ENCODE peak calls at places on chromosome 18, in seven cellular contexts. V is thoracic aorta, K is HCT116, R is right lobe of liver, I is coronary artery, A is cardiac muscle cell, L is psoas muscle. F is an unnamed sample.

GRCh38 chr18:54776282-54776977 is 51.8 kb upstream of the RAB27B start:
- DNase-seq in K (peak), R (no peak), V (no peak), L (no peak), A (no peak), I (no peak), F (no peak)

GRCh38 chr18:59006461-59007067 is 133.1 kb upstream of the SEC11C start:
- DNase-seq in A (no peak), L (no peak), V (no peak), I (no peak), K (no peak), R (no peak), F (no peak)

GRCh38 chr18:9025104-9025838 is 77.2 kb upstream of the NDUFV2 start:
- DNase-seq in R (no peak), L (no peak), I (no peak), V (no peak), A (no peak), K (peak), F (no peak)

GRCh38 chr18:69701305-69701704 is 246.4 kb downstream of the CD226 start:
- DNase-seq in R (no peak), I (no peak), V (no peak), A (no peak), K (no peak), L (no peak), F (no peak)

GRCh38 chr18:24043403-24043802 is 28.8 kb downstream of the TTC39C start:
- DNase-seq in R (no peak), K (no peak), L (no peak), A (no peak), V (no peak), I (no peak), F (no peak)

GRCh38 chr18:79949571-79950439 is 1.6 kb downstream of the SLC66A2 start:
- DNase-seq in R (peak), I (peak), L (no peak), A (no peak), V (no peak), K (no peak), F (peak)

GRCh38 chr18:55001625-55002024 is 42.4 kb upstream of the CCDC68 start:
- DNase-seq in V (no peak), K (no peak), L (no peak), R (no peak), A (no peak), I (no peak), F (no peak)

GRCh38 chr18:76821356-76821874 is 942 bp upstream of the ZNF236 start:
- DNase-seq in L (no peak), R (no peak), I (no peak), A (no peak), K (no peak), V (no peak), F (no peak)

GRCh38 chr18:29430416-29430815 is 1253.5 kb upstream of the CDH2 start:
- DNase-seq in K (peak), A (no peak), V (no peak), R (no peak), L (no peak), I (no peak), F (no peak)

GRCh38 chr18:37396981-37397720 is 168.4 kb downstream of the CELF4 start:
- DNase-seq in K (no peak), L (no peak), V (no peak), R (no peak), I (no peak), A (no peak), F (no peak)

GRCh38 chr18:14769381-14769780 is 21.4 kb downstream of the ANKRD30B start:
- DNase-seq in I (no peak), R (no peak), L (no peak), A (no peak), K (no peak), V (no peak), F (no peak)

GRCh38 chr18:3596324-3597158 is 146.6 kb downstream of the TGIF1 start:
- DNase-seq in A (peak), L (peak), I (no peak), V (no peak), R (peak), K (no peak), F (no peak)
- TF ChIP-seq CTCF in A (peak), L (no peak), I (no peak), V (no peak), R (peak), K (peak), F (no peak)

DNA sequence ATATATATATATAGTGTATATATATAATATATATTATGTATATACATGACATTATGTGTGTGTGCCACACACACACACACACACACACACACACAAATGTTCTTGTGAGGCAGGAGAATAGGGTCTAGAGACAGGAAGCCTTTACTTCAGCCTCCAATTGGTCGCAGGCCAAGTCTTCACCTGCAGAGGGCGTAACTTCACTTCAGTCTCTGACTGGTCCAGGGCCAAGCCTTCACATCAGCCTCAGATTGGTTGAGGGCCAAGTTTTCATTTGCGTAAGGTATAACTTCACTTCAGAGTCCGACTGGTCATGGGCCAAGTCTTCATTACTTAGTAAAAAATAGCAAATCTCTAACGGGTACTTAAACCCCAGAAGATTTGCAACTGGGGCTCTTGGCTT is 13.2 kb upstream of the SS18 start:
- DNase-seq in A (no peak), I (no peak), K (peak), V (no peak), L (no peak), R (no peak), F (no peak)
- TF ChIP-seq CTCF in A (no peak), I (no peak), K (peak), V (no peak), L (no peak), R (no peak), F (no peak)

DNA sequence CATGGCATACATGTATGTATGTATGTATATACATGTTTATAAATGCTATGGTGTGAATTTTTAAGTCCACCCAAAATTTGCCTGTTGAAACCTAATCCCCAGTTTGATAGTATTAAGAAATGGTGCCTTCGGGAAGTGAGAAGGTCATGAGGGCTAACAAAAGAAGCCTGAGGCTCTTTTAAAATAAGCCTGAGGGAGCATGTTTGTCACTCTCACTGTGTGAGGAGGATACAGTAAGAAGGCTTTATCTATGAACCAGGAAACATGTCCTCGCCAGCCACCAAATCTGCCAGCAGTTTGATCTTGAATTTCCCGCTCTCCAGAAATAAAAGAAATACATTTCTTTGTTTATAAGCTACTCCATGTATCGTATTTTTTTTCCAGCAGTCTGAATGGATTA is 163.0 kb upstream of the LINC00305 start:
- DNase-seq in R (no peak), K (no peak), A (no peak), V (no peak), L (no peak), I (no peak), F (no peak)
- TF ChIP-seq CTCF in R (no peak), K (no peak), A (no peak), V (no peak), L (no peak), I (no peak), F (no peak)

DNA sequence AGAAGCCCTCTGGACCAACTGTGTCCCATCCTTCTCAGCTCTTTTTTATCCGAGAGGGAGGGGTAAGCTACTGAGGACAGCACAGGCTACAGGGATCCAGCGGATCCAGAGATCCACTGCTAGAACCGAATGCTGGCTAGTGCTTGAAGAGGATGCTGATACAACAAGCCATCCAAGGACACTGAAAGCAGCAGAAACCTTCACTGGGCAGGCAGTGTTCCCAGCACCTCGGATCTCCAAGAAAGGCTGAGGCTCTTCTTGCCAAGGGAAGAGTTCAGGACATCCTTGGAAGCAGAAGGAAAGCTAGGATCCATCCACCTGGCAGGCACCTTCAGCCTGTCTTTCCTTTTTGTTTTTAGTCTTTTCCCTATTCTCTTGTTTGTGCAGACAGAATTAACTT is 13.2 kb upstream of the FHOD3 start:
- DNase-seq in A (no peak), L (no peak), K (no peak), R (no peak), V (no peak), I (no peak), F (no peak)
- TF ChIP-seq CTCF in A (no peak), L (no peak), K (no peak), R (no peak), V (no peak), I (no peak), F (no peak)

GRCh38 chr18:31098878-31099277 is 3.3 kb downstream of the DSC2 start:
- DNase-seq in L (no peak), R (no peak), A (no peak), V (no peak), K (no peak), I (no peak), F (no peak)

GRCh38 chr18:31099490-31100230 is 2.6 kb downstream of the DSC2 start:
- DNase-seq in V (no peak), I (no peak), L (no peak), R (no peak), K (no peak), A (no peak), F (no peak)

GRCh38 chr18:31101148-31102019 is 837 bp downstream of the DSC2 start:
- DNase-seq in R (peak), L (peak), V (no peak), K (no peak), A (peak), I (peak), F (no peak)

GRCh38 chr18:31102020-31102684 is at the start of gene DSC2:
- DNase-seq in I (peak), V (no peak), A (peak), R (peak), K (no peak), L (peak), F (no peak)

GRCh38 chr18:31100598-31101147 is 1.5 kb downstream of the DSC2 start:
- DNase-seq in I (no peak), A (peak), V (no peak), K (no peak), R (peak), L (no peak), F (no peak)
- TF ChIP-seq CTCF in I (no peak), A (no peak), V (no peak), K (no peak), R (no peak), L (no peak), F (no peak)

GRCh38 chr18:2982452-2983172 is 30.3 kb downstream of the LPIN2 start:
- DNase-seq in A (no peak), L (no peak), I (no peak), K (no peak), V (no peak), R (peak), F (no peak)
- TF ChIP-seq CTCF in A (no peak), L (no peak), I (no peak), K (no peak), V (no peak), R (no peak), F (no peak)

DNA sequence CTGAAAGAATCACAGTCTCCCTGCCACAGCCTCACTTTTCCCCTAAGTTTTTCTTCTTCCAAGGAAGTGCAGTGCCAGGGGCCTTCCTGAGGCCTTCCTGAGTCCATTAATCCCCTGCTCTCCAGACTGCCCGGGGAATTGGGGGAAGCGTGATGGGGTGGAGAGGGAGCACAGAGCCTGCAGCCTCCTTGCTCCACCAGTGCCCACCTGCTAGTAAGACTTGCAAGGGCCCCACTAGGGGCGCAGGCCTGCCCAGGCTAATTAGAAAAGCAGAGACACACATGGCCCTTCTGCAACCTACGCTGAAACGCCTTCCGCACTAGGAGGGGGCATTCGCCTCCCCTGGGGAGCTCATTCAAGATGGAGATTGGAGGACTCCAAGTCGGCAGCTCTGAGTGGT is 110.6 kb downstream of the MRO start:
- DNase-seq in I (no peak), A (no peak), V (no peak), K (no peak), L (no peak), R (no peak), F (no peak)
- TF ChIP-seq CTCF in I (no peak), A (no peak), V (no peak), K (no peak), L (no peak), R (no peak), F (no peak)

F was measured in omental fat pad.